ENCODE peak calls at places on chromosomes 12 and 14, in four cellular contexts. B is thyroid gland, Y is IMR-90, P is right lobe of liver. Z is an unnamed sample.

GRCh38 chr14:104446611-104447010 is 133.0 kb upstream of the C14orf180 start:
- DNase-seq in Y (no peak), B (no peak), P (no peak), Z (no peak)

GRCh38 chr12:102990419-102990818 is 32.9 kb downstream of the ASCL1 start:
- DNase-seq in Y (no peak), B (no peak), P (peak; percentile 47), Z (no peak)

GRCh38 chr12:25529738-25530137 is 23.3 kb downstream of the LMNTD1 start:
- DNase-seq in Y (peak; percentile 68), B (no peak), P (no peak), Z (no peak)

GRCh38 chr12:98456583-98457573 is 58.5 kb upstream of the TMPO start:
- DNase-seq in B (peak; percentile 76), P (peak; percentile 69), Y (peak; percentile 21), Z (peak; percentile 73)

GRCh38 chr12:58955849-58956248 is 35.5 kb upstream of the LRIG3 start:
- DNase-seq in Y (no peak), B (no peak), P (no peak), Z (no peak)

GRCh38 chr12:10636611-10637010 is 23.2 kb upstream of the MAGOHB start:
- DNase-seq in Y (no peak), B (no peak), P (no peak), Z (no peak)

GRCh38 chr12:50195832-50196231 is 28.7 kb upstream of the CERS5 start:
- DNase-seq in Y (no peak), B (no peak), P (no peak), Z (no peak)

GRCh38 chr14:93788557-93789365 is 476 bp upstream of the PRIMA1 start:
- DNase-seq in Y (no peak), B (peak; percentile 59), P (no peak), Z (no peak)

GRCh38 chr14:97458302-97459137 is 661.3 kb downstream of the VRK1 start:
- DNase-seq in Y (no peak), P (peak; percentile 29), B (peak; percentile 31), Z (peak; percentile 56)

GRCh38 chr12:21962236-21962635 is 21.0 kb upstream of the ABCC9 start:
- DNase-seq in B (no peak), P (no peak), Y (peak; percentile 79), Z (no peak)

GRCh38 chr12:115012861-115013667 is 329.1 kb upstream of the TBX3 start:
- DNase-seq in P (no peak), Y (no peak), B (no peak), Z (no peak)

GRCh38 chr12:101501410-101502045 is 26.4 kb downstream of the SPIC start:
- DNase-seq in B (no peak), Y (peak; percentile 5), P (no peak), Z (no peak)

GRCh38 chr12:123180171-123180570 is 29.3 kb upstream of the PITPNM2 start:
- DNase-seq in B (no peak), P (no peak), Y (no peak), Z (no peak)

GRCh38 chr12:716506-716905 is 35.9 kb upstream of the WNK1 start:
- DNase-seq in B (no peak), P (no peak), Y (no peak), Z (no peak)

GRCh38 chr12:85394809-85395208 is 114.8 kb downstream of the ALX1 start:
- DNase-seq in P (no peak), Y (no peak), B (no peak), Z (no peak)

GRCh38 chr14:68146812-68147211 is 327.2 kb downstream of the RAD51B start:
- DNase-seq in B (peak; percentile 66), Y (peak; percentile 96), P (no peak), Z (no peak)

GRCh38 chr12:106096376-106096775 is 42.4 kb downstream of the NUAK1 start:
- DNase-seq in P (peak; percentile 64), Y (no peak), B (no peak), Z (no peak)

GRCh38 chr14:90060312-90060964 is 1.4 kb upstream of the KCNK13 start:
- DNase-seq in B (peak; percentile 76), Y (peak; percentile 51), P (peak; percentile 64), Z (peak; percentile 47)

GRCh38 chr14:50943261-50943942 is 881 bp downstream of the PYGL start:
- DNase-seq in Y (peak; percentile 28), P (peak; percentile 78), B (peak; percentile 72), Z (peak; percentile 70)

GRCh38 chr12:12720637-12721250 is 3.6 kb downstream of the CDKN1B start:
- DNase-seq in Y (no peak), B (no peak), P (no peak), Z (no peak)

GRCh38 chr12:64171715-64172114 is 50.4 kb downstream of the KICS2 start:
- DNase-seq in B (no peak), Y (peak; percentile 67), P (no peak), Z (no peak)

GRCh38 chr12:103858953-103859601 is 18.0 kb upstream of the NT5DC3 start:
- DNase-seq in P (no peak), B (peak; percentile 25), Y (peak; percentile 98), Z (no peak)

GRCh38 chr12:26121323-26121740 is 3.5 kb downstream of the BHLHE41 start:
- DNase-seq in P (no peak), Y (no peak), B (peak; percentile 28), Z (no peak)

GRCh38 chr12:108950991-108951739 is 69.7 kb downstream of the SVOP start:
- DNase-seq in B (peak; percentile 67), P (peak; percentile 64), Y (peak; percentile 54), Z (peak; percentile 80)

GRCh38 chr12:91877461-91878230 is 268.0 kb downstream of the BTG1 start:
- DNase-seq in Y (no peak), B (no peak), P (no peak), Z (no peak)

GRCh38 chr12:24561411-24561871 is 387.5 kb downstream of the BCAT1 start:
- DNase-seq in Y (peak; percentile 65), P (peak; percentile 23), B (no peak), Z (no peak)

GRCh38 chr14:74265312-74265965 is 26.2 kb downstream of the VSX2 start:
- DNase-seq in P (no peak), B (no peak), Y (no peak), Z (no peak)

GRCh38 chr14:91420686-91421085 is 3.1 kb upstream of the CCDC88C start:
- DNase-seq in P (no peak), Y (no peak), B (no peak), Z (no peak)

GRCh38 chr14:36293824-36294223 is 26.6 kb downstream of the MBIP start:
- DNase-seq in B (no peak), P (no peak), Y (peak; percentile 62), Z (no peak)

DNA sequence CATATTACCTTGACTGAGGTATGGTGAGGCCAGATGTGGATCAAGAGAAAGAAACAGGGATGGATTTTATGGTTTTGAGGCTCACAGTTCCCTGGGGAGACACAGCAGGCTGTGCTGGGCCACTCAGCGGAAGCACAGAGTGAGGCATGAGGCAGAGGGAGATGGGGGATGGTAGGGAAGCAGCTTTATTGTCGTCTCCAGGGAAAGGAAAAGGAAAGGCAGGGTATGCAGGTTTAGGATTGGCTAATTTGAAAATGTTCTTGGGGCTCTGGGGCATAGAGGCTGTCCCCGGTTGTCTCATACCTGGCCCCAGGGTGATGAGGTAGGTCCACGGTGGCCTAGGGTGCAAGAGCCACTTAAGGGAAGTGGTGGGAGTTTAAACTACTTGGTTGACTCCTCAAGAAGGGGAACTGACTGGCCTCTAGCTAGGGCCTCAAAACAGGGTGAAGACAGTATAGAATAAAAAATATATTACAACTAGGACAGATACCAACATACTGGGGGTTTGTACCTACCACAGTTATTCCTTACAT is 322.8 kb downstream of the RGS6 start:
- DNase-seq in Y (no peak), P (no peak), B (no peak), Z (no peak)
- H3K4me3 ChIP-seq in Y (no peak overlapping the region), P (no peak overlapping the region), B (no peak overlapping the region), Z (no peak overlapping the region)

DNA sequence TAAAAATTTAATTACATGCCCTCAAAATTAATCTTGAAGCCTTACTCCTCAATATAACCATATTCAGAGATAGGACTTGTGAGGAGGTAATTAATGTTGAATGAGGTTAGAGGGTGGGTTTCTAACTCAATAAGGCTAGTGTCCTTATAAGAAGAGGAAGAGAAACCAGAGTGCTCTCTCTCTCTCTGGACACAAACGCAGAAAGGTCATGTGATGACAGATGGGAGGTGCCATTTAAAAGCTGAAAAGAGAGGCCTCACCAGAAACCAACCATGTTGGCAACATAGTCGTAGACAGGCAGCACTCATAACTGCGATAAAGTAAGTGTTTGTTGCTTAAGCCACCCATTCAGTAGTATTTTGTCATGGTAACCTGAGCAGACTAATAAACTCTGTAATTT is 378.5 kb upstream of the LMO3 start:
- DNase-seq in Y (no peak), P (no peak), B (no peak), Z (no peak)
- H3K27ac ChIP-seq in Y (no peak overlapping the region), P (no peak overlapping the region), B (no peak overlapping the region), Z (no peak overlapping the region)

GRCh38 chr14:55874785-55875184 is 243.4 kb upstream of the PELI2 start:
- DNase-seq in P (no peak), B (no peak), Y (no peak), Z (no peak)
- H3K4me3 ChIP-seq in P (no peak overlapping the region), B (no peak overlapping the region), Y (no peak overlapping the region), Z (no peak overlapping the region)

GRCh38 chr12:52347016-52347415 is 20.3 kb downstream of the KRT85 start:
- DNase-seq in P (no peak), B (no peak), Y (no peak), Z (no peak)
- H3K27ac ChIP-seq in P (no peak overlapping the region), B (peak overlapping the region; percentile 93), Y (no peak overlapping the region), Z (no peak overlapping the region)

DNA sequence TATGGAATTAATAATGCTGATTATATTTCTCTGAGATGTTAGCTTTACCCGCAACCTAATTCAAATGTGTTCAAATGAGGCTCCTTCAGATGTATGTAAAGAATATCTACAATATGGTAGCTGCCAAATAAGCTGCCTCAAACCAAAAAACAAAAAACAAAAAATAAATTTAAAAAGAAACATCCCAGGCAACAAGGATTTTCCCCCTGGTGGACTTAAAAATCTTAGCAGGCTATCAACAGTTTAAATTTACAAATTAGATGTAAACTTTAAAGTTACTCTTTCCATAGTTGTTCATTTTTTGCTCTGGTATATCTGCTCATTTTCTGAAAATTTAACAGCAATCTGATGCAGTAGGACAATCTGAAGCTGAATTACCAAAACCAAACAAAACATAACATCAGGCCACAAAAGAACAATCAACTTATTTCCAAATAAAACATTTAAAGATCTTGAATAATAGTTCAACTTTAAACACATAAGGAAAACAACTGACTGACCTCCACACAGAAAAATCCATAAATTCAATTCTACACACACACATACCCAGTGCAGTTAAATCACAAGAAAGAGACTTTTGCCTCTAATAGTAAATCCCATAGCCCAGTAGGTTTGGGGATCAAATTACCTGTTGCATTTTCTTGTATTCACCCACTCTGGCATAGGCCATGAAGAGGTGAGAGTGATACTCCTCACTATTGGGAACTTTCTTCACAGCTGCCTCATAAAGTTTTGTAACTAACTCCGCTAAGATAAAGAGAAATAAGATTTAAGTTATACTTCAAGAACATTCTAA is 21.3 kb downstream of the NAA25 start:
- DNase-seq in P (no peak), B (no peak), Y (no peak), Z (no peak)
- H3K4me3 ChIP-seq in P (no peak overlapping the region), B (no peak overlapping the region), Y (no peak overlapping the region), Z (no peak overlapping the region)

DNA sequence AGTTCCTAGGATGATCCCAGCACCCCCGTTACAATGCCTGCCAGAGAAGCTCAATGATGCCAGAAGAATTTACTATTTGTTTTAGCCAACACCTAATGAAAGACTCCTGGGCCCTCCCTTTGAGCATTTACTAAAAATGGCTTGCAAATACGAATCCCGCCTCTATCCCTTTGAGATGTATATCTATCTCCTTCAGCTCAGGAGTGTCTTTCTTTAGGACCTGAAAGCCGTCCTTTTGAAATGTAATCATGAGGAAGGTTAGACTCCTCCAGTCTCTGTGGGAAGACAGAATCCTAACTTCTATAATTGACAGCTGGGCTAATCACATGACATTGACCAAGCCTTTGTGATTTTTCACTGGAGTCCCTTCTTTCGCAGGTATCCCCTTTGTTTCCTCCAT is 19.2 kb upstream of the DYNC1H1 start:
- DNase-seq in B (no peak), P (no peak), Y (no peak), Z (no peak)
- H3K27ac ChIP-seq in B (no peak overlapping the region), P (no peak overlapping the region), Y (no peak overlapping the region), Z (no peak overlapping the region)

Z was measured in lower lobe of right lung.